ENCODE peak calls at places on chromosomes 16 and 17, in four cellular contexts. C is lung microvascular endothelial cell, N is midbrain, V is NCI-H748 treated with DMSO at 0.1 percent for 48 hours. S is an unnamed sample.

GRCh38 chr17:19747829-19748806 is at the start of gene ALDH3A1:
- DNase-seq in C (no peak), N (no peak), V (no peak), S (no peak)

GRCh38 chr17:1979182-1979980 is 45.8 kb downstream of the RTN4RL1 start:
- DNase-seq in C (no peak), N (no peak), V (no peak), S (no peak)

GRCh38 chr17:74453665-74454196 is 12.7 kb upstream of the CD300A start:
- DNase-seq in C (no peak), N (peak), V (no peak), S (no peak)

GRCh38 chr17:80743181-80743771 is 198.6 kb downstream of the RPTOR start:
- DNase-seq in C (no peak), N (no peak), V (no peak), S (no peak)

GRCh38 chr17:17570207-17570797 is 21.2 kb downstream of the PEMT start:
- DNase-seq in C (peak), N (peak), V (peak), S (no peak)

GRCh38 chr17:42653179-42654124 is 5.6 kb upstream of the TUBG2 start:
- DNase-seq in C (peak), N (peak), V (no peak), S (peak)

GRCh38 chr16:24540575-24541240 is 1.3 kb downstream of the RBBP6 start:
- DNase-seq in C (peak), N (no peak), V (no peak), S (no peak)

GRCh38 chr17:65434878-65435277 is 126.6 kb downstream of the AXIN2 start:
- DNase-seq in C (no peak), N (no peak), V (no peak), S (no peak)

GRCh38 chr16:21663889-21664647 is at the start of gene OTOA:
- DNase-seq in C (no peak), N (no peak), V (no peak), S (no peak)

GRCh38 chr16:18829221-18829620 is 27.9 kb upstream of the ARL6IP1 start:
- DNase-seq in C (no peak), N (no peak), V (no peak), S (no peak)

GRCh38 chr17:81494984-81495383 is 17.6 kb downstream of the ACTG1 start:
- DNase-seq in C (no peak), N (no peak), V (no peak), S (no peak)

GRCh38 chr17:4969551-4970231 is 2.1 kb upstream of the SPAG7 start:
- DNase-seq in C (no peak), N (no peak), V (no peak), S (no peak)

GRCh38 chr17:20066253-20066652 is 57.1 kb downstream of the SPECC1 start:
- DNase-seq in C (no peak), N (no peak), V (no peak), S (peak)

GRCh38 chr16:83900611-83901010 is 1.7 kb downstream of the MLYCD start:
- DNase-seq in C (no peak), N (no peak), V (no peak), S (no peak)

GRCh38 chr16:55012793-55013192 is 82.1 kb downstream of the IRX5 start:
- DNase-seq in C (no peak), N (no peak), V (no peak), S (no peak)

GRCh38 chr16:50311134-50311528 is 44.8 kb downstream of the ADCY7 start:
- DNase-seq in C (no peak), N (no peak), V (no peak), S (no peak)

GRCh38 chr17:77478899-77479298 is 338.1 kb downstream of the SEC14L1 start:
- DNase-seq in C (no peak), N (no peak), V (no peak), S (no peak)

GRCh38 chr17:72126575-72127486 is 6.0 kb downstream of the SOX9 start:
- DNase-seq in C (no peak), N (peak), V (no peak), S (no peak)

GRCh38 chr16:53457670-53458069 is 23.4 kb downstream of the RBL2 start:
- DNase-seq in C (no peak), N (no peak), V (no peak), S (no peak)

GRCh38 chr16:88561485-88562369 is 8.5 kb upstream of the ZC3H18 start:
- DNase-seq in C (peak), N (peak), V (no peak), S (no peak)

GRCh38 chr17:43834106-43834505 is 1.2 kb upstream of the MPP3 start:
- DNase-seq in C (no peak), N (no peak), V (no peak), S (no peak)

GRCh38 chr16:84735846-84736586 is 36.2 kb downstream of the USP10 start:
- DNase-seq in C (no peak), N (no peak), V (peak), S (no peak)

GRCh38 chr17:3986270-3986938 is 22.2 kb upstream of the ATP2A3 start:
- DNase-seq in C (no peak), N (no peak), V (no peak), S (no peak)

GRCh38 chr17:82396601-82397435 is 21.3 kb upstream of the HEXD start:
- DNase-seq in C (no peak), N (no peak), V (no peak), S (no peak)

GRCh38 chr16:87665193-87665592 is 62.9 kb downstream of the JPH3 start:
- DNase-seq in C (no peak), N (no peak), V (no peak), S (no peak)